ENCODE peak calls at places on chromosomes 1 and 21, in five cellular contexts. K, M, P, Q and E are unnamed samples.

GRCh38 chr1:24707659-24708058 is 37.6 kb upstream of the CLIC4 start:
- DNase-seq in P (no peak), K (no peak), M (no peak), Q (no peak), E (no peak)

GRCh38 chr1:162216604-162217003 is 147.1 kb downstream of the NOS1AP start:
- DNase-seq in Q (no peak), P (no peak), K (no peak), M (no peak), E (no peak)

GRCh38 chr1:87915771-87916170 is 587.1 kb downstream of the LMO4 start:
- DNase-seq in M (no peak), Q (no peak), P (no peak), K (no peak), E (no peak)

GRCh38 chr21:43659136-43660000 is at the start of the genes HSF2BP and RRP1B:
- DNase-seq in P (peak), Q (peak), M (peak), K (peak), E (peak)

GRCh38 chr1:107572674-107573205 is 392.2 kb downstream of the VAV3 start:
- DNase-seq in K (no peak), P (no peak), Q (no peak), M (no peak), E (no peak)

GRCh38 chr1:116506132-116507004 is 64.5 kb downstream of the CD58 start:
- DNase-seq in P (no peak), Q (no peak), M (no peak), K (no peak), E (no peak)

GRCh38 chr1:52927219-52928082 is at the start of gene SCP2:
- DNase-seq in P (peak), Q (peak), M (peak), K (peak), E (peak)

GRCh38 chr1:77134359-77134758 is 84.9 kb downstream of the PIGK start:
- DNase-seq in K (no peak), M (no peak), P (no peak), Q (no peak), E (no peak)

GRCh38 chr1:236280438-236281285 is 1.1 kb downstream of the ERO1B start:
- DNase-seq in K (peak), P (peak), M (peak), Q (peak), E (peak)

GRCh38 chr1:101136739-101137138 is 100.1 kb upstream of the S1PR1 start:
- DNase-seq in Q (no peak), P (no peak), M (no peak), K (no peak), E (no peak)